ENCODE peak calls at places on chromosome 7, in eight cellular contexts. T is cardiac septum; E is naive thymus-derived CD4-positive, alpha-beta T cell; O is effector CD4-positive, alpha-beta T cell; G is fibroblast of the aortic adventitia; H is A172; D is Ammon's horn; J is lower leg skin. W is an unnamed sample.

GRCh38 chr7:151239837-151240459 is 7.7 kb downstream of the CHPF2 start:
- DNase-seq in O (no peak), D (no peak), T (no peak), H (no peak), G (no peak), E (no peak), J (peak), W (no peak)

GRCh38 chr7:94941844-94942632 is 34.6 kb downstream of the PPP1R9A start:
- DNase-seq in H (no peak), T (no peak), D (no peak), J (no peak), E (no peak), G (no peak), O (no peak), W (no peak)

GRCh38 chr7:30019960-30020359 is 6.5 kb downstream of the FKBP14 start:
- DNase-seq in H (no peak), O (no peak), T (no peak), E (no peak), D (no peak), G (no peak), J (no peak), W (no peak)

GRCh38 chr7:122652851-122653250 is 46.1 kb downstream of the RNF133 start:
- DNase-seq in T (no peak), O (no peak), D (no peak), E (no peak), H (no peak), G (no peak), J (no peak), W (no peak)

GRCh38 chr7:33841658-33842057 is 63.7 kb upstream of the BMPER start:
- DNase-seq in T (no peak), G (no peak), H (peak), E (no peak), O (no peak), J (no peak), D (peak), W (no peak)

GRCh38 chr7:58086461-58086860 is 636.5 kb downstream of the ZNF716 start:
- DNase-seq in E (no peak), H (no peak), G (no peak), J (peak), D (no peak), T (no peak), O (no peak), W (no peak)

GRCh38 chr7:56079450-56080185 is 13.1 kb downstream of the PHKG1 start:
- DNase-seq in H (no peak), D (peak), O (no peak), T (peak), E (no peak), J (peak), G (peak), W (no peak)

GRCh38 chr7:48899932-48900331 is 24.4 kb upstream of the CDC14C start:
- DNase-seq in G (no peak), O (no peak), E (no peak), H (peak), D (no peak), J (no peak), T (no peak), W (no peak)